ENCODE peak calls at places on chromosomes 12 and 14, in five cellular contexts. One of them, this sample, is unnamed.

GRCh38 chr14:35332517-35333346 is 40.5 kb downstream of the PSMA6 start:
- DNase-seq in GM23338: peak
- DNase-seq in Peyer's patch: no peak
- DNase-seq in foreskin fibroblast: peak
- DNase-seq in cardiac muscle cell: no peak
- DNase-seq in this sample: no peak

GRCh38 chr14:52703225-52703624 is 3.8 kb upstream of the PSMC6 start:
- DNase-seq in foreskin fibroblast: peak
- DNase-seq in Peyer's patch: no peak
- DNase-seq in cardiac muscle cell: peak
- DNase-seq in GM23338: no peak
- DNase-seq in this sample: no peak

GRCh38 chr12:67082221-67082620 is 186.9 kb upstream of the CAND1 start:
- DNase-seq in Peyer's patch: no peak
- DNase-seq in GM23338: no peak
- DNase-seq in foreskin fibroblast: no peak
- DNase-seq in cardiac muscle cell: no peak
- DNase-seq in this sample: no peak

GRCh38 chr14:60723218-60724079 is 702 bp downstream of the SIX4 start:
- DNase-seq in GM23338: peak
- DNase-seq in foreskin fibroblast: peak
- DNase-seq in Peyer's patch: no peak
- DNase-seq in cardiac muscle cell: peak
- DNase-seq in this sample: no peak

GRCh38 chr12:50732591-50732990 is 31.3 kb upstream of the ATF1 start:
- DNase-seq in GM23338: no peak
- DNase-seq in cardiac muscle cell: peak
- DNase-seq in Peyer's patch: no peak
- DNase-seq in foreskin fibroblast: peak
- DNase-seq in this sample: no peak

GRCh38 chr14:49621114-49621881 is 699 bp downstream of the MGAT2 start:
- DNase-seq in foreskin fibroblast: peak
- DNase-seq in GM23338: peak
- DNase-seq in Peyer's patch: peak
- DNase-seq in cardiac muscle cell: peak
- DNase-seq in this sample: no peak

GRCh38 chr14:28773917-28774691 is 7.5 kb downstream of the FOXG1 start:
- DNase-seq in GM23338: peak
- DNase-seq in foreskin fibroblast: peak
- DNase-seq in cardiac muscle cell: peak
- DNase-seq in Peyer's patch: no peak
- DNase-seq in this sample: no peak

GRCh38 chr12:43736921-43737440 is 21.6 kb downstream of the PUS7L start:
- DNase-seq in foreskin fibroblast: no peak
- DNase-seq in cardiac muscle cell: no peak
- DNase-seq in GM23338: no peak
- DNase-seq in Peyer's patch: no peak
- DNase-seq in this sample: no peak

GRCh38 chr12:112386726-112387125 is 4.5 kb upstream of the HECTD4 start:
- DNase-seq in foreskin fibroblast: peak
- DNase-seq in cardiac muscle cell: peak
- DNase-seq in Peyer's patch: no peak
- DNase-seq in GM23338: no peak
- DNase-seq in this sample: no peak

GRCh38 chr14:73824116-73824515 is 27.5 kb upstream of the PTGR2 start:
- DNase-seq in foreskin fibroblast: no peak
- DNase-seq in cardiac muscle cell: no peak
- DNase-seq in GM23338: no peak
- DNase-seq in Peyer's patch: no peak
- DNase-seq in this sample: no peak

GRCh38 chr14:30610719-30611388 is 11.3 kb upstream of the SCFD1 start:
- DNase-seq in Peyer's patch: no peak
- DNase-seq in cardiac muscle cell: peak
- DNase-seq in GM23338: peak
- DNase-seq in foreskin fibroblast: no peak
- DNase-seq in this sample: no peak

GRCh38 chr14:90864741-90865140 is 48.5 kb upstream of the TTC7B start:
- DNase-seq in foreskin fibroblast: no peak
- DNase-seq in GM23338: no peak
- DNase-seq in cardiac muscle cell: no peak
- DNase-seq in Peyer's patch: no peak
- DNase-seq in this sample: no peak

GRCh38 chr12:90572778-90573177 is 382.2 kb downstream of the CCER1 start:
- DNase-seq in foreskin fibroblast: no peak
- DNase-seq in cardiac muscle cell: no peak
- DNase-seq in Peyer's patch: no peak
- DNase-seq in GM23338: no peak
- DNase-seq in this sample: no peak

GRCh38 chr12:19199322-19199721 is 69.8 kb downstream of the PLEKHA5 start:
- DNase-seq in GM23338: no peak
- DNase-seq in foreskin fibroblast: no peak
- DNase-seq in cardiac muscle cell: no peak
- DNase-seq in Peyer's patch: no peak
- DNase-seq in this sample: no peak

GRCh38 chr12:26431211-26431610 is 235.8 kb downstream of the SSPN start:
- DNase-seq in foreskin fibroblast: no peak
- DNase-seq in Peyer's patch: no peak
- DNase-seq in GM23338: no peak
- DNase-seq in cardiac muscle cell: no peak
- DNase-seq in this sample: no peak

GRCh38 chr12:57109207-57110160 is 1.7 kb downstream of the STAT6 start:
- DNase-seq in foreskin fibroblast: no peak
- DNase-seq in GM23338: no peak
- DNase-seq in Peyer's patch: no peak
- DNase-seq in cardiac muscle cell: no peak
- DNase-seq in this sample: no peak

GRCh38 chr12:125160556-125160955 is 95.3 kb downstream of the AACS start:
- DNase-seq in Peyer's patch: no peak
- DNase-seq in GM23338: no peak
- DNase-seq in foreskin fibroblast: no peak
- DNase-seq in cardiac muscle cell: no peak
- DNase-seq in this sample: no peak

GRCh38 chr12:42588981-42589464 is 523 bp downstream of the PRICKLE1 start:
- DNase-seq in GM23338: peak
- DNase-seq in cardiac muscle cell: peak
- DNase-seq in foreskin fibroblast: no peak
- DNase-seq in Peyer's patch: no peak
- DNase-seq in this sample: no peak

GRCh38 chr12:32051511-32052299 is 54.9 kb upstream of the BICD1 start:
- DNase-seq in cardiac muscle cell: peak
- DNase-seq in Peyer's patch: no peak
- DNase-seq in GM23338: no peak
- DNase-seq in foreskin fibroblast: peak
- DNase-seq in this sample: no peak

GRCh38 chr12:132222096-132222807 is 78.0 kb downstream of the NOC4L start:
- DNase-seq in foreskin fibroblast: peak
- DNase-seq in cardiac muscle cell: peak
- DNase-seq in GM23338: peak
- DNase-seq in Peyer's patch: peak
- DNase-seq in this sample: no peak

GRCh38 chr14:61749867-61750266 is 12.4 kb upstream of the SNAPC1 start:
- DNase-seq in Peyer's patch: no peak
- DNase-seq in GM23338: peak
- DNase-seq in cardiac muscle cell: peak
- DNase-seq in foreskin fibroblast: no peak
- DNase-seq in this sample: no peak

GRCh38 chr14:56196274-56196673 is 78.1 kb downstream of the PELI2 start:
- DNase-seq in cardiac muscle cell: peak
- DNase-seq in foreskin fibroblast: peak
- DNase-seq in GM23338: no peak
- DNase-seq in Peyer's patch: no peak
- DNase-seq in this sample: no peak

GRCh38 chr14:56195219-56195618 is 77.0 kb downstream of the PELI2 start:
- DNase-seq in foreskin fibroblast: no peak
- DNase-seq in GM23338: peak
- DNase-seq in cardiac muscle cell: no peak
- DNase-seq in Peyer's patch: no peak
- DNase-seq in this sample: no peak

GRCh38 chr14:56194062-56194461 is 75.9 kb downstream of the PELI2 start:
- DNase-seq in foreskin fibroblast: no peak
- DNase-seq in Peyer's patch: no peak
- DNase-seq in cardiac muscle cell: no peak
- DNase-seq in GM23338: no peak
- DNase-seq in this sample: no peak

GRCh38 chr14:56197150-56197549 is 78.9 kb downstream of the PELI2 start:
- DNase-seq in foreskin fibroblast: no peak
- DNase-seq in GM23338: no peak
- DNase-seq in Peyer's patch: no peak
- DNase-seq in cardiac muscle cell: no peak
- DNase-seq in this sample: no peak

GRCh38 chr14:56195727-56196126 is 77.5 kb downstream of the PELI2 start:
- DNase-seq in cardiac muscle cell: peak
- DNase-seq in foreskin fibroblast: peak
- DNase-seq in GM23338: no peak
- DNase-seq in Peyer's patch: peak
- DNase-seq in this sample: no peak
- TF ChIP-seq CTCF in cardiac muscle cell: no peak
- TF ChIP-seq CTCF in foreskin fibroblast: no peak
- TF ChIP-seq CTCF in GM23338: no peak
- TF ChIP-seq CTCF in Peyer's patch: no peak
- TF ChIP-seq CTCF in this sample: no peak

DNA sequence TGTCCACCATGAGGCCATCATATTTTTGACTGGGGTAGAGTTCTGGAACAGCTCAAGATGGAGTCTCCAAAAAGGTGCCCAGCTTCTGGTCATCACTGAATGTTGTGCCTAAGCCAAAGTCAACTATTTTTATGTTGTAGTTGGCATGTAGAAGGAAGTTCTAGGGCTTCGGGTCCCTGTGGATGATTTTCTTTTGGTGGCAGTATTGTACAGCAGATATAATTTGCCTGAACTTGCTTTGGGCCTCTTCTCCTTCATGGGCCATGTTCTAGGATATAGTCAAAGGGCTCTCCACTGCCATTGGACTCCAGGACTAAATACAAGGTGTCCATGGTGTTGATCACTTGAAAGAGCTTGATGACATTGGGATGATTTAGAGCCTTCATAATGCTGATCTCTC is 143.6 kb downstream of the SLC38A4 start:
- DNase-seq in GM23338: no peak
- DNase-seq in Peyer's patch: no peak
- DNase-seq in cardiac muscle cell: no peak
- DNase-seq in foreskin fibroblast: no peak
- DNase-seq in this sample: no peak
- TF ChIP-seq CTCF in GM23338: no peak
- TF ChIP-seq CTCF in Peyer's patch: no peak
- TF ChIP-seq CTCF in cardiac muscle cell: no peak
- TF ChIP-seq CTCF in foreskin fibroblast: no peak
- TF ChIP-seq CTCF in this sample: no peak

GRCh38 chr12:71639341-71639760 is 24.3 kb downstream of the ZFC3H1 start:
- DNase-seq in foreskin fibroblast: no peak
- DNase-seq in Peyer's patch: no peak
- DNase-seq in GM23338: peak
- DNase-seq in cardiac muscle cell: no peak
- DNase-seq in this sample: no peak
- TF ChIP-seq CTCF in foreskin fibroblast: no peak
- TF ChIP-seq CTCF in Peyer's patch: no peak
- TF ChIP-seq CTCF in GM23338: peak
- TF ChIP-seq CTCF in cardiac muscle cell: peak
- TF ChIP-seq CTCF in this sample: no peak

GRCh38 chr14:85527458-85527857 is 2.5 kb upstream of the FLRT2 start:
- DNase-seq in foreskin fibroblast: no peak
- DNase-seq in GM23338: no peak
- DNase-seq in Peyer's patch: no peak
- DNase-seq in cardiac muscle cell: peak
- DNase-seq in this sample: no peak
- TF ChIP-seq CTCF in foreskin fibroblast: no peak
- TF ChIP-seq CTCF in GM23338: no peak
- TF ChIP-seq CTCF in Peyer's patch: no peak
- TF ChIP-seq CTCF in cardiac muscle cell: no peak
- TF ChIP-seq CTCF in this sample: no peak

DNA sequence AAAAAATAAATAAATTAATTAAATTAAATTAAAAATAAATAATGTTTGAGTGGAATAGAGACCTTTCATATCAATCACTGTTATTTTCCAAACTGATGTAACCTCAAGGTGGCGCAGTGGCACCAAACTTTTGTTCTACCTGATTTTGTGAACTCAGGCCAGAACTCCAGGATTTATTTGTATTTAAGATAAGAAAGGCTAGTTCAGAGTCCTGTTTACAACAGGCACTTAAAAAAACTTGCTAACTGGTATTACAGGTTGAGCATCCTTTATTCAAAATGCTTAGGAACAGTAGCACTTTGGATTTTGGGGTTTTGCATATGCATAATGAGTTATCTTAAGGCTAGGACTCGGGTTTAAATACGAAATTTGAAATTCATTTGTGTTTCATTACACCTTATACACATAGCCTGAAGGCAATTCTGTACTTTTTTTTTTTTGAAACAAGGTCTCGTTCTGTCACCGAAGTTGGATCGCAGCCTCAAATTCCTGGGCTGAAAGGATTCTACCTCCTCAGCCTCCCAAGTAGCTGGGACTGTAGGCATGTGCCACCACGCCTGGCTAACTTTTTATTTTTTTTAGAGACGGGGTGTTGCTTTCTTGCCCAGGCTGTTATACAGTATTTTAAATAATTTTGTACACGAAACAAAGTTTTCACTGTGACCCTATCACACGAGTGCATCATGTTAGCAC is 32.4 kb downstream of the YY1 start:
- DNase-seq in cardiac muscle cell: peak
- DNase-seq in foreskin fibroblast: no peak
- DNase-seq in Peyer's patch: no peak
- DNase-seq in GM23338: peak
- DNase-seq in this sample: no peak
- TF ChIP-seq CTCF in cardiac muscle cell: peak
- TF ChIP-seq CTCF in foreskin fibroblast: peak
- TF ChIP-seq CTCF in Peyer's patch: peak
- TF ChIP-seq CTCF in GM23338: peak
- TF ChIP-seq CTCF in this sample: no peak

GRCh38 chr12:119020377-119021360 is 39.3 kb downstream of the SRRM4 start:
- DNase-seq in foreskin fibroblast: no peak
- DNase-seq in GM23338: peak
- DNase-seq in cardiac muscle cell: peak
- DNase-seq in Peyer's patch: no peak
- DNase-seq in this sample: no peak
- TF ChIP-seq CTCF in foreskin fibroblast: no peak
- TF ChIP-seq CTCF in GM23338: peak
- TF ChIP-seq CTCF in cardiac muscle cell: no peak
- TF ChIP-seq CTCF in Peyer's patch: no peak
- TF ChIP-seq CTCF in this sample: no peak